ENCODE peak calls at places on chromosomes 2 and 18, in seven cellular contexts. C is Panc1, S is tibial artery, M is kidney epithelial cell, E is left ventricle myocardium inferior, Z is sigmoid colon, J is skeletal muscle cell. R is an unnamed sample.

GRCh38 chr2:68465081-68465916 is 1.8 kb downstream of the FBXO48 start:
- DNase-seq in C (no peak), S (no peak), M (no peak), E (no peak), Z (no peak), J (peak; percentile 11), R (no peak)

GRCh38 chr2:237702439-237703397 is 75.3 kb downstream of the LRRFIP1 start:
- DNase-seq in C (no peak), S (peak; percentile 84), M (no peak), E (peak; percentile 61), Z (peak; percentile 89), J (no peak), R (peak; percentile 68)

GRCh38 chr2:69062307-69062706 is 49.3 kb downstream of the ANTXR1 start:
- DNase-seq in C (no peak), S (no peak), M (no peak), E (no peak), Z (no peak), J (no peak), R (no peak)

GRCh38 chr2:47196499-47196898 is 41.4 kb upstream of the STPG4 start:
- DNase-seq in C (no peak), S (no peak), M (no peak), E (no peak), Z (no peak), J (no peak), R (no peak)

GRCh38 chr2:179917272-179917671 is 55.9 kb upstream of the ZNF385B start:
- DNase-seq in C (no peak), S (no peak), M (no peak), E (no peak), Z (no peak), J (peak; percentile 71), R (no peak)

GRCh38 chr2:98586466-98587140 is 21.7 kb downstream of the COA5 start:
- DNase-seq in C (no peak), S (no peak), M (no peak), E (no peak), Z (no peak), J (no peak), R (no peak)

GRCh38 chr2:15316370-15316814 is 244.7 kb downstream of the NBAS start:
- DNase-seq in C (no peak), S (no peak), M (no peak), E (no peak), Z (no peak), J (no peak), R (no peak)

GRCh38 chr2:20620271-20620681 is 30.6 kb downstream of the HS1BP3 start:
- DNase-seq in C (no peak), S (peak; percentile 62), M (no peak), E (no peak), Z (peak; percentile 68), J (no peak), R (peak; percentile 24)

GRCh38 chr2:74708883-74709282 is 54.8 kb downstream of the SEMA4F start:
- DNase-seq in C (no peak), S (no peak), M (peak; percentile 62), E (no peak), Z (no peak), J (peak; percentile 38), R (no peak)

GRCh38 chr2:153477641-153478288 is 797 bp downstream of the RPRM start:
- DNase-seq in C (no peak), S (no peak), M (no peak), E (no peak), Z (no peak), J (no peak), R (no peak)

GRCh38 chr2:234071664-234072063 is 21.2 kb downstream of the SPP2 start:
- DNase-seq in C (no peak), S (no peak), M (no peak), E (no peak), Z (no peak), J (no peak), R (no peak)

GRCh38 chr18:23887493-23887892 is 127.1 kb upstream of the TTC39C start:
- DNase-seq in C (no peak), S (no peak), M (no peak), E (no peak), Z (no peak), J (no peak), R (peak; percentile 61)

GRCh38 chr18:7429831-7430230 is 137.3 kb upstream of the PTPRM start:
- DNase-seq in C (no peak), S (no peak), M (no peak), E (no peak), Z (no peak), J (no peak), R (no peak)

GRCh38 chr2:192940767-192941166 is 746.0 kb upstream of the TMEFF2 start:
- DNase-seq in C (no peak), S (no peak), M (no peak), E (no peak), Z (no peak), J (no peak), R (no peak)

GRCh38 chr2:200590090-200590489 is 4.3 kb downstream of the AOX1 start:
- DNase-seq in C (no peak), S (peak; percentile 83), M (no peak), E (no peak), Z (peak; percentile 88), J (peak; percentile 58), R (peak; percentile 43)

GRCh38 chr2:10448208-10448645 is at the start of gene ODC1:
- DNase-seq in C (no peak), S (peak; percentile 97), M (peak; percentile 37), E (peak; percentile 93), Z (peak; percentile 97), J (peak; percentile 67), R (peak; percentile 95)

GRCh38 chr2:233074106-233074505 is 14.0 kb downstream of the INPP5D start:
- DNase-seq in C (no peak), S (peak; percentile 19), M (no peak), E (no peak), Z (no peak), J (no peak), R (no peak)

GRCh38 chr18:62550746-62551145 is 27.9 kb downstream of the ZCCHC2 start:
- DNase-seq in C (no peak), S (no peak), M (no peak), E (no peak), Z (no peak), J (no peak), R (no peak)

GRCh38 chr2:45692566-45692965 is 41.1 kb downstream of the PRKCE start:
- DNase-seq in C (no peak), S (no peak), M (no peak), E (no peak), Z (no peak), J (no peak), R (no peak)

GRCh38 chr2:99974966-99975365 is 167.4 kb downstream of the AFF3 start:
- DNase-seq in C (no peak), S (no peak), M (peak; percentile 61), E (no peak), Z (no peak), J (no peak), R (no peak)
- H3K4me3 ChIP-seq in C (no peak overlapping the region), S (no peak overlapping the region), M (no peak overlapping the region), E (no peak overlapping the region), Z (no peak overlapping the region), J (no peak overlapping the region), R (no peak overlapping the region)

GRCh38 chr2:63050186-63050915 is at the start of gene OTX1:
- DNase-seq in C (no peak), S (no peak), M (no peak), E (no peak), Z (peak; percentile 56), J (no peak), R (no peak)
- H3K4me3 ChIP-seq in C (peak within 1 kb of the TSS; percentile 98), S (peak within 1 kb of the TSS; percentile 58), M (peak within 1 kb of the TSS; percentile 35), E (peak within 1 kb of the TSS; percentile 69), Z (peak within 1 kb of the TSS; percentile 52), J (peak within 1 kb of the TSS; percentile 50), R (peak within 1 kb of the TSS; percentile 14)

GRCh38 chr2:148887349-148888002 is 12.4 kb downstream of the KIF5C start:
- DNase-seq in C (no peak), S (no peak), M (no peak), E (no peak), Z (no peak), J (no peak), R (no peak)
- H3K4me3 ChIP-seq in C (peak overlapping the region; percentile 40), S (peak overlapping the region; percentile 45), M (peak overlapping the region; percentile 38), E (peak overlapping the region; percentile 60), Z (peak overlapping the region; percentile 38), J (peak overlapping the region; percentile 31), R (peak overlapping the region; percentile 12)

DNA sequence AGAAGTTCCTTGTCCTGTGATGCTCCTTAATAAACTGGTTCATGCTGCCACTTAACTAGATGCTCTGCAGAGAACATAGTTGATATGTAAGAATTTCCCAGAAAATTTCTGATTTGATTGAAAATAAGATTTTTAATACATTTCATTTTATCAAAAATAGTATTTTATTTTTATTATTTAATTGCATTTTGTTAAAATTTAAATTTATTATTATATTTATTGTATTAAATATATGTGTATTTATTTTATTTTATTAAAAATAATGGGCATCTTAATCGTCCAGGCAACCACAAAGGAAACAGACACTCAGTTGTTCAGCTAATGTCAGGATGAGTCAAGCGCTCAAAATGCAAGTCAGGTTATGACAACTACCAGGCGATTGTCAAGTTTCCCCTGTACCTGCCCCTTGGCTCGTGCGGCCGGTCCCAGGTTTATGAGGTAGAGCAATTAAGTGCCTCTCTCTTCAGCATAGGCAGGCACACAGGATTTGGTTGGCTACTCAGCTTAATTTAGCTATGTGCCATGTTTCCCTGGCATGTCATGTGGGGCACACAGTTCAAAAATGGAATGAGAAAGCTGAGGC is 361.2 kb downstream of the RND3 start:
- DNase-seq in C (no peak), S (no peak), M (peak; percentile 69), E (no peak), Z (no peak), J (no peak), R (no peak)
- H3K4me3 ChIP-seq in C (no peak overlapping the region), S (no peak overlapping the region), M (no peak overlapping the region), E (no peak overlapping the region), Z (no peak overlapping the region), J (no peak overlapping the region), R (no peak overlapping the region)

DNA sequence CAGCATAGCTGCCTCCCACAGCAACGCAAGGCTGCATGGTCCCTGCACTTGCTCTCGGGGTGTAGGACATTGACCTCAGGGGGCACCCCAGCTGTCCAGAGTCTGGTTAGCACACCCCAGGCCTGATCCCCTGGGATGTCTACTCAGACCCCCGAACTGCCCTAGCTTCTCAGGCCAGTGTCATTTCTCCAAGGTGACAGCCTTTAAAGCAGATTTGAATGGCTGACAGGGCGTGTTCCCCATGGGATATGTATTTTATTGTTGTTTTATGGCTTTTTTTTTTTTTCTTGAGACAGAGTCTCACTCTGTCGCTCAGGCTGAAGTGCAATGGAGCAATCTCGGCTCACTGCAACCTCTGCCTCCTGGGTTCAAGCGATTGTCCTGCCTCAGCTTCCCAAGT is 40.8 kb upstream of the PTMA start:
- DNase-seq in C (no peak), S (no peak), M (no peak), E (no peak), Z (no peak), J (no peak), R (no peak)
- H3K4me3 ChIP-seq in C (no peak overlapping the region), S (peak overlapping the region; percentile 52), M (no peak overlapping the region), E (peak overlapping the region; percentile 71), Z (peak overlapping the region; percentile 54), J (no peak overlapping the region), R (peak overlapping the region; percentile 51)

R was measured in uterus.